ENCODE peak calls at places on chromosomes 6 and 20, in eight cellular contexts. O is Daoy; Y is Kasumi-1; M is posterior vena cava; T is HFF-Myc; R is T1000; W is natural killer cell treated with Interleukin-12 subunit alpha and Interleukin-12 subunit beta and Interleukin-15 and Interleukin-18, amount 100 ng/mL, for 72 hours; P is brain pericyte. H is an unnamed sample.

GRCh38 chr20:62615750-62616251 is 26.5 kb upstream of the SLCO4A1 start:
- DNase-seq in O (no peak), Y (no peak), M (no peak), T (no peak), R (no peak), W (no peak), P (no peak), H (no peak)

GRCh38 chr6:109453594-109454482 is 1.7 kb downstream of the MICAL1 start:
- DNase-seq in O (no peak), Y (no peak), M (no peak), T (no peak), R (no peak), W (no peak), P (no peak), H (no peak)

GRCh38 chr6:153787341-153787606 is 251.8 kb upstream of the OPRM1 start:
- DNase-seq in O (no peak), Y (no peak), M (no peak), T (no peak), R (no peak), W (no peak), P (no peak), H (no peak)

GRCh38 chr6:122712864-122713612 is 66.5 kb upstream of the FABP7 start:
- DNase-seq in O (no peak), Y (peak; percentile 63), M (no peak), T (no peak), R (no peak), W (no peak), P (no peak), H (no peak)

GRCh38 chr6:4914412-4915159 is 89.3 kb downstream of the RPP40 start:
- DNase-seq in O (peak; percentile 59), Y (no peak), M (no peak), T (no peak), R (peak; percentile 32), W (peak; percentile 65), P (peak; percentile 68), H (no peak)

GRCh38 chr20:64107736-64108457 is 532 bp upstream of the NPBWR2 start:
- DNase-seq in O (no peak), Y (peak; percentile 85), M (peak; percentile 70), T (no peak), R (no peak), W (peak; percentile 37), P (no peak), H (peak; percentile 77)

GRCh38 chr20:52060794-52061714 is 130.5 kb downstream of the ZFP64 start:
- DNase-seq in O (peak; percentile 41), Y (no peak), M (no peak), T (no peak), R (no peak), W (no peak), P (no peak), H (no peak)

GRCh38 chr6:54473328-54473727 is 165.1 kb downstream of the TINAG start:
- DNase-seq in O (no peak), Y (no peak), M (peak; percentile 32), T (no peak), R (no peak), W (no peak), P (no peak), H (no peak)

GRCh38 chr6:30770164-30770563 is 25.8 kb upstream of the IER3 start:
- DNase-seq in O (peak; percentile 57), Y (no peak), M (no peak), T (no peak), R (no peak), W (no peak), P (no peak), H (no peak)

GRCh38 chr6:4371207-4371921 is 236.0 kb upstream of the ECI2 start:
- DNase-seq in O (peak; percentile 44), Y (no peak), M (peak; percentile 87), T (no peak), R (peak; percentile 13), W (no peak), P (no peak), H (no peak)

GRCh38 chr6:158131926-158132325 is 36.1 kb downstream of the SERAC1 start:
- DNase-seq in O (peak; percentile 35), Y (peak; percentile 81), M (no peak), T (peak; percentile 20), R (no peak), W (no peak), P (no peak), H (no peak)

GRCh38 chr6:1116149-1116548 is 195.7 kb upstream of the FOXQ1 start:
- DNase-seq in O (no peak), Y (no peak), M (no peak), T (no peak), R (no peak), W (no peak), P (no peak), H (peak; percentile 8)

GRCh38 chr6:44268095-44268628 is 2.1 kb upstream of the TMEM151B start:
- DNase-seq in O (peak; percentile 71), Y (peak; percentile 30), M (no peak), T (no peak), R (no peak), W (no peak), P (no peak), H (no peak)

H was measured in lower leg skin.